ENCODE peak calls at places on chromosomes 12 and 14, in nine cellular contexts. K, E, Y, J, S, N, W, L and D are unnamed samples.

GRCh38 chr12:19192709-19193108 is 63.2 kb downstream of the PLEKHA5 start:
- DNase-seq in L (no peak), J (no peak), K (no peak), N (no peak), E (no peak), Y (no peak), W (no peak), S (no peak), D (no peak)

GRCh38 chr12:49031573-49032161 is 13.1 kb upstream of the PRKAG1 start:
- DNase-seq in L (no peak), W (no peak), S (no peak), N (peak), Y (no peak), E (no peak), J (no peak), K (no peak), D (no peak)

GRCh38 chr14:65164068-65164824 is 61.9 kb upstream of the MAX start:
- DNase-seq in J (no peak), Y (peak), N (no peak), S (peak), E (peak), K (peak), L (peak), W (no peak), D (no peak)

GRCh38 chr14:32224731-32225377 is 21.8 kb upstream of the RNU6-8 start:
- DNase-seq in L (no peak), S (peak), N (peak), E (peak), Y (no peak), K (peak), W (no peak), J (no peak), D (no peak)

GRCh38 chr14:105021656-105022275 is 883 bp upstream of the CDCA4 start:
- DNase-seq in S (no peak), W (no peak), N (no peak), K (peak), Y (peak), E (peak), L (no peak), J (peak), D (peak)

GRCh38 chr12:30908389-30909087 is 18.0 kb upstream of the TSPAN11 start:
- DNase-seq in J (peak), Y (no peak), L (no peak), W (no peak), K (peak), E (no peak), N (no peak), S (peak), D (peak)

GRCh38 chr12:52083638-52083996 is 4.1 kb downstream of the SMIM41 start:
- DNase-seq in S (no peak), K (no peak), L (no peak), E (no peak), W (no peak), Y (no peak), J (no peak), N (no peak), D (no peak)

GRCh38 chr14:65639216-65639615 is 226.7 kb downstream of the FUT8 start:
- DNase-seq in J (no peak), W (no peak), Y (no peak), S (peak), K (peak), E (no peak), L (no peak), N (no peak), D (no peak)

GRCh38 chr14:31420013-31420318 is 384 bp downstream of the HEATR5A start:
- DNase-seq in N (peak), K (peak), E (peak), Y (peak), L (peak), J (peak), W (peak), S (no peak), D (peak)

GRCh38 chr14:55884819-55885218 is 233.4 kb upstream of the PELI2 start:
- DNase-seq in N (no peak), W (no peak), L (no peak), K (no peak), E (no peak), S (no peak), J (no peak), Y (no peak), D (no peak)

GRCh38 chr12:50006754-50007442 is 18.4 kb downstream of the RACGAP1 start:
- DNase-seq in K (no peak), N (no peak), Y (no peak), J (no peak), W (no peak), E (no peak), L (no peak), S (no peak), D (peak)

GRCh38 chr12:49624919-49625577 is 1.7 kb downstream of the PRPF40B start:
- DNase-seq in S (peak), W (peak), E (no peak), N (no peak), J (no peak), L (no peak), K (no peak), Y (no peak), D (no peak)

GRCh38 chr14:54691525-54692260 is 124.8 kb downstream of the SAMD4A start:
- DNase-seq in J (peak), N (peak), K (peak), Y (peak), S (peak), L (no peak), W (peak), E (peak), D (peak)

GRCh38 chr14:32367501-32367900 is 38.4 kb downstream of the AKAP6 start:
- DNase-seq in E (no peak), Y (no peak), W (no peak), N (no peak), L (no peak), K (no peak), S (no peak), J (no peak), D (no peak)

GRCh38 chr12:49448858-49449257 is 81.6 kb downstream of the SPATS2 start:
- DNase-seq in E (no peak), Y (no peak), W (no peak), K (no peak), N (no peak), J (no peak), L (no peak), S (no peak), D (no peak)

GRCh38 chr14:51302319-51303030 is 62.4 kb downstream of the TMX1 start:
- DNase-seq in J (no peak), L (no peak), N (no peak), K (no peak), S (peak), Y (no peak), W (no peak), E (no peak), D (no peak)

GRCh38 chr12:10718279-10718821 is 4.8 kb downstream of the YBX3 start:
- DNase-seq in K (no peak), L (no peak), W (no peak), S (peak), E (peak), N (no peak), J (peak), Y (no peak), D (peak)

GRCh38 chr12:50984899-50985298 is 32.6 kb downstream of the HIGD1C start:
- DNase-seq in Y (no peak), J (no peak), L (no peak), W (no peak), N (no peak), K (no peak), S (peak), E (no peak), D (no peak)

GRCh38 chr12:49529409-49529808 is 9.4 kb upstream of the KCNH3 start:
- DNase-seq in Y (no peak), W (no peak), K (no peak), L (no peak), J (no peak), E (no peak), S (no peak), N (no peak), D (no peak)

GRCh38 chr12:29656762-29657538 is 126.8 kb downstream of the TMTC1 start:
- DNase-seq in S (no peak), W (no peak), L (no peak), K (no peak), N (no peak), J (no peak), E (no peak), Y (no peak), D (no peak)

GRCh38 chr14:87178277-87178676 is 814.7 kb downstream of the GALC start:
- DNase-seq in Y (no peak), J (no peak), S (no peak), E (no peak), N (no peak), L (no peak), K (no peak), W (no peak), D (no peak)

GRCh38 chr14:96944297-96944696 is 147.1 kb downstream of the VRK1 start:
- DNase-seq in Y (no peak), N (no peak), E (no peak), K (no peak), S (no peak), L (no peak), W (no peak), J (no peak), D (no peak)

GRCh38 chr12:66290716-66291200 is 11.5 kb upstream of the HELB start:
- DNase-seq in N (no peak), L (peak), Y (no peak), W (no peak), K (no peak), J (no peak), S (no peak), E (no peak), D (no peak)

GRCh38 chr14:34750670-34751069 is 36.3 kb upstream of the CFL2 start:
- DNase-seq in S (peak), N (no peak), Y (no peak), K (no peak), E (no peak), L (no peak), J (no peak), W (no peak), D (no peak)

GRCh38 chr12:54359762-54360351 is 4.4 kb downstream of the GPR84 start:
- DNase-seq in J (no peak), K (no peak), W (no peak), L (no peak), Y (no peak), N (no peak), E (no peak), S (no peak), D (no peak)

GRCh38 chr14:59274991-59275391 is 86.5 kb downstream of the DAAM1 start:
- DNase-seq in J (no peak), L (peak), W (no peak), K (no peak), S (no peak), Y (no peak), N (peak), E (no peak), D (no peak)

GRCh38 chr12:89636054-89636775 is 72.4 kb downstream of the ATP2B1 start:
- DNase-seq in W (no peak), L (no peak), S (peak), N (no peak), E (no peak), Y (no peak), J (no peak), K (no peak), D (no peak)

GRCh38 chr12:121065345-121065744 is 26.3 kb upstream of the OASL start:
- DNase-seq in J (no peak), L (no peak), W (no peak), E (no peak), N (no peak), Y (peak), K (no peak), S (no peak), D (no peak)

GRCh38 chr14:60657609-60657983 is 8.3 kb upstream of the SIX1 start:
- DNase-seq in E (peak), K (no peak), S (no peak), L (no peak), N (no peak), W (no peak), Y (no peak), J (no peak), D (no peak)

GRCh38 chr12:94875525-94875924 is 128.0 kb downstream of the NDUFA12 start:
- DNase-seq in Y (no peak), S (peak), E (peak), K (peak), W (no peak), J (no peak), L (peak), N (no peak), D (no peak)

GRCh38 chr14:60233251-60233650 is 15.8 kb upstream of the PPM1A start:
- DNase-seq in N (no peak), E (no peak), J (no peak), K (peak), Y (no peak), W (no peak), S (no peak), L (no peak), D (no peak)

GRCh38 chr12:14937014-14937413 is 1.3 kb downstream of the ERP27 start:
- DNase-seq in N (no peak), K (no peak), L (no peak), W (no peak), J (no peak), Y (no peak), E (no peak), S (no peak), D (no peak)

GRCh38 chr12:60101715-60102114 is 505.9 kb downstream of the SLC16A7 start:
- DNase-seq in J (no peak), E (no peak), Y (no peak), N (no peak), W (no peak), S (peak), K (no peak), L (no peak), D (no peak)

GRCh38 chr14:79583738-79584405 is 627.4 kb downstream of the DIO2 start:
- DNase-seq in W (no peak), L (no peak), Y (no peak), E (no peak), N (no peak), K (no peak), S (peak), J (no peak), D (no peak)

GRCh38 chr12:9064815-9065606 is 50.7 kb downstream of the A2M start:
- DNase-seq in L (no peak), N (peak), J (peak), E (peak), W (peak), K (peak), S (peak), Y (peak), D (peak)

GRCh38 chr14:88269816-88270416 is 53.2 kb downstream of the KCNK10 start:
- DNase-seq in N (no peak), Y (peak), W (no peak), J (no peak), K (no peak), L (no peak), E (peak), S (no peak), D (no peak)

GRCh38 chr14:93268406-93268805 is 61.4 kb downstream of the UBR7 start:
- DNase-seq in N (no peak), E (no peak), Y (no peak), S (no peak), K (no peak), J (no peak), W (no peak), L (no peak), D (no peak)

GRCh38 chr12:122304924-122305323 is 38.6 kb upstream of the VPS33A start:
- DNase-seq in Y (no peak), N (no peak), J (no peak), E (no peak), K (no peak), W (no peak), S (no peak), L (no peak), D (peak)

GRCh38 chr12:46218509-46219095 is 50.2 kb downstream of the SLC38A1 start:
- DNase-seq in J (no peak), W (no peak), N (no peak), E (no peak), L (no peak), S (no peak), Y (peak), K (no peak), D (no peak)

GRCh38 chr14:53401646-53402045 is 248.5 kb upstream of the DDHD1 start:
- DNase-seq in N (no peak), Y (no peak), K (no peak), S (no peak), L (no peak), W (no peak), J (no peak), E (no peak), D (no peak)

GRCh38 chr14:53399057-53399456 is 245.9 kb upstream of the DDHD1 start:
- DNase-seq in E (peak), N (no peak), L (no peak), J (no peak), S (peak), K (no peak), W (no peak), Y (no peak), D (no peak)
- TF ChIP-seq CTCF in E (peak), N (no peak), L (peak), J (no peak), S (peak), K (no peak), W (peak), Y (no peak), D (no peak)

DNA sequence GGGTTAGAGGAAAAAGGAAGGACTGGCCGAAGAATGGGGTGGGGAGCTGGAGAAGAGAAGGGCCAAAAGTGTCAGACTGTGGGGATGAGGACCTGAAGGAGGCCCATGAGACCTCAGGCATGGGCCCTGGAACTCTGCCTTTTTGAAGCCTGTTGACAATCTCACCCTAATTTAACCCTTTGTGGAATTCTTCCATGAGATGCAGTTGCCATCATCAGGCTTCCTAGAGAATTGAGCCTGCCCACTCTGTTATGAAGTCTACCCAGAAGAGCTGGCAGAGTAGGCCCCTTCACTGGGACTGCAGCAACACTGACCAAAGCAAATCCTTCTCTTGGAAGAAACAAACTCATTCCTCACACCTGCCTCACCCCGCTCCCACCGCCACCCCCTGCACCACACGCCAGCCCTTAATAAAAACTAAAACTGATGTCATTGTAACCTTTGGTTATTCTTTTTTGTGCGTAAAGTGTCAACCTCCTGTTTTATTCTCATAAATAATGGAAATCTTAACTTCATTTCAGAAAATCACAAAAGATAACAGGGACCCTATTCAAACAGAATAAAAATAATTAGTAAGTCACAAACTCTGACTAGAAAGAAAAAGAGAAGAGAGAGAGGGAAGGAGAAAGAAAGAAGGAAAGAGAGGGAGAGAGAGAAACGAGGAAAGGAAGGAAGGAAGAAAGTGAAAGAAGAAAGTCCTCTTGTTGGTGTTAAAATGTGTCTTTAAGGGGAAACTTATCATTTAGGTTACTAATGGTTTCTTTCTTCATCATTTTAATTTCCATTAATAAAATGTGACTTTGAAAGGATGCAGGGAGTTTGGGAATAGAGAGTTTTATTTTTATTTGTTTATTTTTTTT is 61.3 kb downstream of the CRADD start:
- DNase-seq in K (no peak), Y (no peak), S (no peak), L (no peak), N (no peak), W (no peak), E (no peak), J (no peak), D (no peak)
- H3K4me3 ChIP-seq in K (no peak), Y (no peak), S (no peak), L (no peak), N (peak), W (no peak), E (no peak), J (no peak), D (no peak)

DNA sequence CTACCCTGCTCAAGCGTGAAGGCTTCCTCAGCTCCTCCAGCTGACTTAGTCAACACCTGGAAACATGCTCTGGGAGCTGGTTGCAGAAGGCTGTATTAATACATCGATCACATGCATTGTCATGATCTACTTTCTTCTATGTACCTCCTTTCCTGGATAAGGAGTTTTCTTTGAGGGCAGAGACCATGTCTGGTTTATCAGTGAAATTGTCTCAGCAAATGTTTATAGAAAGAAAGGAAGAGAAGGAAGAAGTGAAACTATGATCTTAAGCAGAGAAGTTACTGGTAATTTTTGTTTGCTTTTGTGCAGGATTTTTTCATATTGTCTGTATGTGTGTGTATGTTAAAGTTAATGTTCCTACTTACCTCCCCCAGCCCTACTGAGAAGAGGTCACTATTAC is 4.5 kb downstream of the DYRK4 start:
- DNase-seq in W (no peak), J (no peak), L (no peak), E (no peak), Y (no peak), K (no peak), S (no peak), N (no peak), D (no peak)
- TF ChIP-seq CTCF in W (no peak), J (no peak), L (no peak), E (no peak), Y (no peak), K (no peak), S (no peak), N (no peak), D (no peak)

DNA sequence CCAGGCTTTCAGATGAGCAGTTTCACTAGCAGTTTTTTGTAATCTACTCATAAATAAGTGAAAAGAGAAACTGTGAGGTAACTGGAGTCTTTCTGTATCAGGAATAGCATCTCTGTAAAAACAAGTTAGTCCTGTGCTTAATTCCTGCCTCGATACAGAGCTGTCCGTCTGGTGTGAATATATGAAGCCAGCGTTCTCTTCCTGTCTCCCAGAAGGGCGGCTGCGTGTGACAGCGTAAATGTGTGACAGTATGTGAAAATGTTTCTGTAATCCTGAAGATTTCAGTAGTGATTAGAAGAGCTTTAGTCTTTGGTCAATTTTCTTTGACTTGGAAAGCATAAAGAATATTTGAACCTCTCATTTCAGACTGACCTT is 150.3 kb downstream of the FBXL14 start:
- DNase-seq in E (no peak), K (no peak), N (no peak), L (no peak), J (no peak), W (no peak), Y (no peak), S (no peak), D (no peak)
- H3K4me3 ChIP-seq in E (no peak), K (no peak), N (peak), L (no peak), J (no peak), W (no peak), Y (no peak), S (no peak), D (no peak)

DNA sequence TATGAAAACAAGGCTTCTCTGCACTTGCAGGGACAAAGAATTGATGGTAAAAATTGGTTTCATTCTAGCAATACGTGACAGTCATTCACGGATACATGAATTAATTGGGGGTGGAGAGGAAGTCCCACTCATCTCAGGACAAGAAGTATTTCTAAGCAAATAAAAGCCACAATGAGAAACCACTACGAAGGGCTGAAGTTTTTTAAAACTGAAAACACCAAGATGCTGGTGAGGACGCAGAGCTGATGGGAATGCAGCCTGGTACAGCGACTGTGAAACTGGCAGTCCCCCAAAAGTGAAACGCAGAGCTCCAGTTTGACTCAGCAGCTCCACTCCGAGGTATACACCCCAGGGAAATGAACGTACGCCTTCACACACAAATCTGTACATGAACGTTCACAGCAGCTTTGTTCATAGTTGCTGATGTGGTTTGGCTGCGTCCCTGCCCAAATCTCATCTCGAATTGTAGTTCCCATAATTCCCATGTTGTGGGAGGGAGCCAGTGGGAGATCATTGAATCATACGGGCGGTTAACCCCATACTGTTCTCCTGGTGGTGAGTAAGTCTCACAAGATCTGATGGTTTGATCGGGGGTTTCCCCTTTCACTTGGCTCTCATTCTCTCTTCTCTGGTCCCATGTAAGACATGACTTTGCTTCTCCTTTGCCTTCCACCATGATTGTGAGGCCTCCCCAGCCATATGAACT is 89.0 kb downstream of the SCARB1 start:
- DNase-seq in S (peak), W (no peak), E (no peak), K (no peak), N (no peak), J (no peak), L (peak), Y (no peak), D (no peak)
- TF ChIP-seq CTCF in S (peak), W (no peak), E (no peak), K (no peak), N (no peak), J (no peak), L (no peak), Y (no peak), D (no peak)